ENCODE peak calls at places on chromosomes 4 and X, in five cellular contexts. J is OCI-LY7, B is pancreas, C is HFFc6, R is cardiac muscle cell. O is an unnamed sample.

GRCh38 chr4:186728631-186729271 is 5.1 kb upstream of the FAT1 start:
- DNase-seq in J (no peak), R (no peak), B (no peak), C (peak; percentile 65), O (peak; percentile 42)

GRCh38 chr4:86927843-86928395 is 6.9 kb upstream of the AFF1 start:
- DNase-seq in B (peak; percentile 37), R (peak; percentile 98), J (no peak), C (peak; percentile 98), O (peak; percentile 49)

GRCh38 chr4:110195561-110196205 is 2.7 kb downstream of the ELOVL6 start:
- DNase-seq in C (no peak), B (no peak), R (no peak), J (peak; percentile 48), O (no peak)

GRCh38 chr4:142846105-142846728 is at the start of gene INPP4B:
- DNase-seq in J (no peak), B (peak; percentile 46), C (peak; percentile 57), R (peak; percentile 64), O (peak; percentile 53)

GRCh38 chr4:76061977-76062376 is 12.5 kb upstream of the ART3 start:
- DNase-seq in B (no peak), R (no peak), J (no peak), C (no peak), O (no peak)

GRCh38 chr4:35151816-35152572 is 1092.3 kb downstream of the ARAP2 start:
- DNase-seq in C (no peak), J (peak; percentile 3), R (no peak), B (no peak), O (no peak)

GRCh38 chrX:153511784-153512500 is 5.5 kb upstream of the ATP2B3 start:
- DNase-seq in J (no peak), C (no peak), B (no peak), R (no peak), O (no peak)

GRCh38 chrX:136754641-136755040 is 26.1 kb downstream of the ARHGEF6 start:
- DNase-seq in J (no peak), B (no peak), R (peak; percentile 43), C (no peak), O (no peak)

GRCh38 chr4:4492161-4492847 is 49.5 kb downstream of the STX18 start:
- DNase-seq in J (no peak), R (peak; percentile 42), C (peak; percentile 71), B (no peak), O (no peak)

GRCh38 chr4:94406668-94407437 is 44.9 kb upstream of the PDLIM5 start:
- DNase-seq in R (peak; percentile 94), C (peak; percentile 67), B (peak; percentile 74), J (peak; percentile 70), O (peak; percentile 68)

GRCh38 chr4:186536285-186536684 is 19.1 kb downstream of the MTNR1A start:
- DNase-seq in C (no peak), B (no peak), R (no peak), J (no peak), O (no peak)

GRCh38 chrX:56397636-56398035 is 165.5 kb downstream of the KLF8 start:
- DNase-seq in R (no peak), J (no peak), B (no peak), C (no peak), O (no peak)

GRCh38 chr4:113049421-113050355 is at the start of gene ANK2:
- DNase-seq in C (no peak), B (no peak), R (no peak), J (no peak), O (no peak)

GRCh38 chr4:181968371-181968770 is 274.8 kb upstream of the TENM3 start:
- DNase-seq in C (peak; percentile 78), J (no peak), R (peak; percentile 34), B (no peak), O (no peak)

GRCh38 chr4:121764702-121765367 is at the start of gene SMIM43:
- DNase-seq in R (peak; percentile 26), B (no peak), J (no peak), C (no peak), O (no peak)

GRCh38 chr4:71389149-71389840 is 50.5 kb downstream of the SLC4A4 start:
- DNase-seq in R (no peak), B (no peak), C (peak; percentile 40), J (no peak), O (no peak)

GRCh38 chr4:173415885-173416658 is 17.2 kb upstream of the SCRG1 start:
- DNase-seq in R (peak; percentile 49), B (no peak), C (no peak), J (no peak), O (no peak)

GRCh38 chr4:158161561-158162354 is 11.1 kb downstream of the GASK1B start:
- DNase-seq in B (no peak), C (peak; percentile 74), J (no peak), R (peak; percentile 96), O (peak; percentile 6)

GRCh38 chrX:31153475-31154047 is 81.7 kb upstream of the FTHL17 start:
- DNase-seq in J (no peak), B (no peak), C (no peak), R (no peak), O (no peak)

GRCh38 chr4:166458756-166459155 is 585.7 kb downstream of the TLL1 start:
- DNase-seq in R (peak; percentile 5), B (no peak), J (no peak), C (peak; percentile 12), O (no peak)

GRCh38 chr4:6354626-6355025 is 85.0 kb downstream of the WFS1 start:
- DNase-seq in C (no peak), R (no peak), B (no peak), J (no peak), O (no peak)

GRCh38 chrX:38305971-38306370 is 21.3 kb downstream of the RPGR start:
- DNase-seq in R (peak; percentile 77), J (no peak), B (no peak), C (no peak), O (no peak)

GRCh38 chr4:7129871-7130609 is 62.2 kb upstream of the GRPEL1 start:
- DNase-seq in C (no peak), R (no peak), J (no peak), B (no peak), O (no peak)

GRCh38 chrX:41275661-41276609 is 58.0 kb upstream of the DDX3X start:
- DNase-seq in C (peak; percentile 43), J (peak; percentile 66), B (peak; percentile 58), R (peak; percentile 73), O (peak; percentile 78)
- TF ChIP-seq CTCF in C (peak; percentile 68), J (peak; percentile 68), B (no peak), R (peak; percentile 43), O (no peak)

DNA sequence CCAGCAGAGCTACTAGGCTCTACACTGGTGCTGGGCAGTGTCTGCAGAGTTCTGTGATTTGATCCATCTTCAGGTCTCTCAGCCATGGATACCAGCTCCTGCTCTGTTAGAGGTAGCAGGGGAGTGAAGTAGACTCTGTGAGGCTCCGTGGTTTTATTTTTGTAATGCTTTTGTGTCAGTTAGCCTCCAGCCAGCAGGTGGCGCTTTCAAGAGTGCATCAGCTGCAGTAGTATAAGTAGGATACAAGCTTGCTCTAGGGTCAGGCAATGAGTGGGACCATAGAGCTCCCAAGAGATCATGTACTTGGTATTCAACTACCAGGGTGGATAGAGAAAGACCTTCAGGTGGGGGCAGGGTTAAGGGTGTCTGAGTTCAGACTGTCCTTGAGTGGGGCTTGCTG is 362.5 kb upstream of the TRAM1L1 start:
- DNase-seq in J (peak; percentile 31), B (no peak), C (no peak), R (no peak), O (no peak)
- TF ChIP-seq CTCF in J (peak; percentile 78), B (no peak), C (peak; percentile 33), R (no peak), O (no peak)

DNA sequence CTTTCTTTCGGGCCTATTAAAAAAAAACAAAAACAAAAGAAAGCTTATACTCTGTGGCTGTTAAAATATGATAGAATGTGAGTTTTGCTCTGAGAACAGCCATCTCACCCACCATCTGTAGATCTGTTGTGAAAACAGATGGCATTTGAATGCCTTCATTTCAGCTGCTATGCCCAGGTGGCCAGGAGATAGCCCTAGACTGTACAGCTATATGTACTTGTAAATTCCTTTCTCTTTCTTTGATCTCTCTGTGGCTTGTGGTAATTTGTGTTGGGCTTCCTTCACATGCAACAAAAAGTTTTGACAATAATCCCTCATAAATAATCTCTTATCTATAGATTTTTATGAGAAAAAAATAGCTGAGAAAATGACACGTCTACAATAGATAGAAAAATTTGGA is 38.1 kb downstream of the PNPLA4 start:
- DNase-seq in B (no peak), J (no peak), C (no peak), R (no peak), O (no peak)
- TF ChIP-seq CTCF in B (no peak), J (no peak), C (no peak), R (no peak), O (no peak)

GRCh38 chr4:18566970-18567799 is 545.6 kb upstream of the LCORL start:
- DNase-seq in B (peak; percentile 10), C (no peak), J (no peak), R (no peak), O (no peak)

GRCh38 chr4:18571252-18571885 is 549.8 kb upstream of the LCORL start:
- DNase-seq in R (no peak), C (no peak), B (no peak), J (no peak), O (no peak)

GRCh38 chr4:18570370-18570769 is 548.8 kb upstream of the LCORL start:
- DNase-seq in C (no peak), B (no peak), R (no peak), J (no peak), O (no peak)

DNA sequence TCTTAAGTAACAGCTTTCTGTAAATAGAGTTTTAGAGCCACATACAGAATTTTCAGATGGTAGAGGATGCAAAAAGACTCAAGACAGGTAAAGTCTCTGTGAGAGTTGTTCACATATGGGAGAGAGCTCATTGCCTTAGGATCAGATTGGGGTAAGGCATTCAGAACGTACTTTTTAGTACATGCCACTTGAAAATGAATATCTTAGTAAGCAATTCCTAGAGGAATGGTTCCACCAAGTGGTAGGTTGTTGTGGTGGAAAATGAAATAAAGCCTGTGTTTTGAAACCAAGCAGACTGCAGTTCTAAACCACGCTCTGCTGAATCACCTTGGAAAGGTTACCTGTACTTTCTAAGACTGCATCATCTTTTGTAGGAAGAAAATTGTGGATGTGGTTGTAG is 547.0 kb upstream of the LCORL start:
- DNase-seq in R (peak; percentile 1), C (no peak), B (no peak), J (no peak), O (no peak)
- TF ChIP-seq CTCF in R (no peak), C (peak; percentile 21), B (peak; percentile 12), J (no peak), O (no peak)

DNA sequence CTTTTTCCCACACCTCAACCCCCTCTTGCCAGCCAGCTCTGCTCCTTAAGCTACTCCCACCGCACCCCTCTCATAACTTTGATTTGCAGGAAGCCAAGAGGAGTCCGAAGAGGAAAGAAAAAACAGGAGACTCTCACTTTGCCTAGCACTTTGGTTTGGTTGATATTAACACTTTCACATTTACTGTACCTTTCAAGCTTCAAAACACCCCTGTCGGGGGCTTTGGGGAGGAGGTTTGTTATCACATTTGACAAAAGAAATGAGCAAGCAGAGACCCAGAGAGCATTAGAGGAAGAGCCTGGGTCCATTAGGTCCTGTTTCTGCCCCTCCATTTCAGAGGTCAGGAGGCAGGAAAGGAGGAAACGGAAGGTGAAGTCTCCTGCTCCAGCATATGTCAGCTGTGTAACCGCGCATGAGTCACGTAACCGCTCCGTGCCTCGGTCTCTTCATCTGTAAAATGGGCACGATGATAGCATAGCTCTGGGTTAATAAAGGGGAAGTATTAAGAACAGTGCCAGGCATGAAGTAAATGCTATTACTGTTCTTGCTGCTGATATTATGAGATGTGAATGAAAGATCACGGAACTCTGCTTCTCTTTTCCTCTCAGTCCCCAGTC is 201.9 kb upstream of the BCOR start:
- DNase-seq in J (no peak), C (no peak), B (no peak), R (no peak), O (no peak)
- TF ChIP-seq CTCF in J (no peak), C (no peak), B (no peak), R (no peak), O (no peak)

O was measured in Calu3.